ENCODE peak calls at places on chromosomes 2 and 18, in six cellular contexts. R, E, Z, K, P and X are unnamed samples.
A peak's percentile ranks its signal among the peaks of the same experiment; 100 is the strongest.

GRCh38 chr18:27378396-27379094 is 193.4 kb upstream of the CHST9 start:
- DNase-seq in K (no peak), P (no peak), Z (no peak), R (no peak), E (no peak), X (no peak)

GRCh38 chr2:158315000-158315399 is 141.6 kb downstream of the CCDC148 start:
- DNase-seq in E (no peak), K (no peak), R (no peak), P (no peak), Z (no peak), X (peak; percentile 81)

GRCh38 chr2:239399404-239399999 is 1.3 kb downstream of the HDAC4 start:
- DNase-seq in K (no peak), E (peak; percentile 74), R (no peak), P (no peak), Z (no peak), X (no peak)

GRCh38 chr2:236536727-236537398 is 32.8 kb upstream of the ACKR3 start:
- DNase-seq in R (no peak), K (no peak), Z (no peak), E (no peak), P (no peak), X (no peak)

GRCh38 chr2:31137211-31138036 is 816 bp downstream of the GALNT14 start:
- DNase-seq in Z (no peak), K (peak; percentile 54), P (no peak), E (peak; percentile 64), R (no peak), X (no peak)

GRCh38 chr2:136874258-136874657 is 108.9 kb downstream of the THSD7B start:
- DNase-seq in Z (no peak), R (no peak), E (no peak), K (peak; percentile 68), P (no peak), X (peak; percentile 2)

GRCh38 chr2:237913193-237913917 is 53.5 kb upstream of the UBE2F start:
- DNase-seq in Z (no peak), P (no peak), R (no peak), E (peak; percentile 47), K (no peak), X (no peak)

GRCh38 chr2:157304811-157305712 is 20.6 kb downstream of the ERMN start:
- DNase-seq in Z (no peak), E (no peak), P (no peak), R (no peak), K (no peak), X (no peak)

GRCh38 chr2:10038716-10039115 is 4.6 kb upstream of the KLF11 start:
- DNase-seq in K (no peak), P (peak; percentile 16), R (peak; percentile 3), E (no peak), Z (no peak), X (no peak)

GRCh38 chr2:128236491-128237035 is 82.1 kb downstream of the HS6ST1 start:
- DNase-seq in P (peak; percentile 42), E (peak; percentile 60), R (no peak), Z (no peak), K (no peak), X (no peak)

GRCh38 chr2:25979006-25979405 is 3.3 kb downstream of the KIF3C start:
- DNase-seq in P (no peak), R (no peak), Z (no peak), K (no peak), E (no peak), X (no peak)

GRCh38 chr2:70767699-70768584 is at the start of gene ADD2:
- DNase-seq in P (peak; percentile 48), Z (peak; percentile 20), K (peak; percentile 83), E (peak; percentile 60), R (peak; percentile 43), X (no peak)

GRCh38 chr18:49632588-49632987 is 70.7 kb downstream of the LIPG start:
- DNase-seq in P (no peak), Z (no peak), E (no peak), R (no peak), K (no peak), X (no peak)

GRCh38 chr18:70420151-70420898 is 131.5 kb downstream of the SOCS6 start:
- DNase-seq in R (no peak), P (no peak), Z (no peak), E (no peak), K (no peak), X (no peak)

GRCh38 chr2:208320686-208321085 is 54.6 kb downstream of the PIKFYVE start:
- DNase-seq in E (no peak), P (peak; percentile 75), Z (no peak), K (no peak), R (no peak), X (no peak)

GRCh38 chr18:29418136-29418535 is 1241.2 kb upstream of the CDH2 start:
- DNase-seq in K (no peak), R (no peak), Z (no peak), P (no peak), E (no peak), X (no peak)

GRCh38 chr2:3110555-3110954 is 267.1 kb downstream of the EIPR1 start:
- DNase-seq in R (no peak), K (no peak), Z (no peak), E (no peak), P (peak; percentile 19), X (no peak)

GRCh38 chr2:143083636-143084035 is 45.6 kb upstream of the ARHGAP15 start:
- DNase-seq in K (no peak), Z (no peak), E (no peak), R (no peak), P (no peak), X (no peak)

GRCh38 chr2:10151462-10151861 is 28.9 kb downstream of the RRM2 start:
- DNase-seq in R (no peak), Z (no peak), E (peak; percentile 32), K (no peak), P (no peak), X (no peak)

GRCh38 chr2:130874512-130874911 is 37.8 kb downstream of the ARHGEF4 start:
- DNase-seq in P (no peak), K (no peak), Z (no peak), R (no peak), E (peak; percentile 3), X (no peak)

GRCh38 chr2:148643998-148644884 is at the start of gene EPC2:
- DNase-seq in K (peak; percentile 84), R (peak; percentile 92), Z (peak; percentile 80), E (peak; percentile 95), P (peak; percentile 94), X (peak; percentile 38)

GRCh38 chr2:138564586-138565250 is 63.1 kb downstream of the SPOPL start:
- DNase-seq in P (no peak), R (no peak), E (no peak), K (no peak), Z (no peak), X (peak; percentile 55)

GRCh38 chr2:96555146-96555610 is 18.6 kb downstream of the ARID5A start:
- DNase-seq in Z (no peak), K (no peak), R (no peak), P (no peak), E (no peak), X (no peak)

GRCh38 chr2:96553176-96553956 is 16.8 kb downstream of the ARID5A start:
- DNase-seq in Z (peak; percentile 12), K (no peak), E (no peak), R (no peak), P (peak; percentile 50), X (no peak)

GRCh38 chr2:96556441-96557330 is 20.1 kb downstream of the ARID5A start:
- DNase-seq in P (peak; percentile 64), Z (no peak), R (no peak), K (no peak), E (no peak), X (no peak)

GRCh38 chr2:96552284-96553175 is 16.0 kb downstream of the ARID5A start:
- DNase-seq in P (no peak), R (no peak), E (no peak), Z (peak; percentile 13), K (no peak), X (no peak)

GRCh38 chr2:96554293-96555145 is 18.0 kb downstream of the ARID5A start:
- DNase-seq in K (peak; percentile 80), E (peak; percentile 85), P (peak; percentile 91), Z (no peak), R (peak; percentile 85), X (no peak)
- TF ChIP-seq CTCF in K (peak; percentile 88), E (peak; percentile 96), P (peak; percentile 97), Z (peak; percentile 93), R (peak; percentile 96), X (peak; percentile 89)

GRCh38 chr2:191691898-191692297 is 14.0 kb downstream of the NABP1 start:
- DNase-seq in R (no peak), K (no peak), Z (no peak), E (no peak), P (no peak), X (no peak)

GRCh38 chr2:191693151-191693550 is 15.2 kb downstream of the NABP1 start:
- DNase-seq in P (no peak), R (no peak), E (no peak), Z (no peak), K (no peak), X (no peak)

GRCh38 chr2:191691016-191691725 is 13.2 kb downstream of the NABP1 start:
- DNase-seq in K (peak; percentile 73), E (no peak), R (no peak), Z (no peak), P (no peak), X (peak; percentile 76)

GRCh38 chr2:191693778-191694177 is 15.8 kb downstream of the NABP1 start:
- DNase-seq in E (no peak), K (no peak), Z (no peak), R (no peak), P (no peak), X (no peak)

GRCh38 chr2:191692502-191693115 is 14.7 kb downstream of the NABP1 start:
- DNase-seq in R (no peak), E (no peak), K (no peak), Z (no peak), P (no peak), X (no peak)
- TF ChIP-seq CTCF in R (no peak), E (no peak), K (no peak), Z (no peak), P (no peak), X (no peak)

DNA sequence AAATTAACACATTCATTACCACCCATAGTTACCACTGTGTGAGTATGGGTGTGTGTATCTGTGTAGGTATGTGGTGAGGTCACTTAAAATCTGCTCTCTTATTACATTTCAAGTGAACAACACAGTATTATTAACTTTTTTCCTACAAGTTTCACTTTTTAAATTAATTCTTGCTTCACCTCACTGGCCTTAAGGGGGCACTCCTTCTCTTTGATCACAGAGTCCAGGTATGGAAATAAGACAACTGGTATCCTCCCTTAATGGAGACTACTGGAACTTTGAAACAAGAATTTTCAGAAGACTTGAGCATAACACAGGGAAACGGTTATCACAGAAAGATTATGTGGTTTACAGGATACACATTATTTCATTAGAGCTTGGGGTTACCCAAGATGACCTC is 255.8 kb downstream of the ASXL3 start:
- DNase-seq in R (no peak), P (no peak), Z (no peak), E (no peak), K (no peak), X (no peak)
- TF ChIP-seq CTCF in R (no peak), P (no peak), Z (no peak), E (no peak), K (peak; percentile 61), X (peak; percentile 17)

DNA sequence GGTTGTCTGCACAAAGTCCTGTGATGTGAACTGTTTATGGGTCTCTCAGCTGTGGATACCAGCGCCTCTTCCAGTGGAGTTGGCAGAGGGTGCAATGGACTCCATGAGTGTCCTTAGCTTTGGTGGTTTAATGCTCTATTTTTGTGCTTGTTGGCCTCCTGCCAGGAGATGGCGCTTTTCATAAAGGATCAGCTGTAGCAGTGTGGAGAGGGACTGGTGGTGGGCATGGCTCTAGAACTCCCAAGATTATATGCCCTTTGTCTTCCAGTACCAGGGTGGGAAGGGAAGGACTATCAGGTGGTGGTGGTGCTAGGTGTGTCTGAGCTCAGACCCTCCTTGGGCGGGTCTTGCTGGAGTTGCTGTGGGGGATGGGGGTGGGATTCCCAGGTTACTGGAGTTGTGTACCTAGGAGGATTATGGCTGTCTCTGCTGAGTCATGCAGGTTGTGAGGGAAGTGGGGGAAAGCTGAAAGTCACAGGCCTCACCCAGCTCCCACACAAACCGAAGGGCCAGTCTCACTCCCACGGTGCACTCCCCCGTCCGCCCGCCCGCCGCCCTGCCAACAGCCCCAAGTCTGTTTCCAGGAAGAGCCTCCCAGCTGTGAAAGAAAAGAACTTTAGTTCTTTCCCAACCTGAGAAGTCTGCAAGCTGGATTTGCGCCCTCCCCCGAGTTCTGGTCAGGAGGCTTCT is 108.1 kb downstream of the MARCO start:
- DNase-seq in E (no peak), P (no peak), K (peak; percentile 68), R (no peak), Z (no peak), X (no peak)
- TF ChIP-seq CTCF in E (no peak), P (no peak), K (peak; percentile 61), R (no peak), Z (no peak), X (peak; percentile 14)